ENCODE peak calls at places on chromosomes 12 and 14, in nine cellular contexts. One of them, this sample, is unnamed.

GRCh38 chr12:53190108-53190729 is 9.5 kb upstream of the CSAD start:
- DNase-seq in ovary: peak
- DNase-seq in SK-N-SH: peak
- DNase-seq in K562: peak
- DNase-seq in A549: peak
- DNase-seq in suprapubic skin: peak
- DNase-seq in transverse colon: peak
- DNase-seq in sigmoid colon: peak
- DNase-seq in tibial nerve: no peak
- DNase-seq in this sample: peak

GRCh38 chr14:87409401-87409800 is 583.6 kb downstream of the GALC start:
- DNase-seq in sigmoid colon: no peak
- DNase-seq in transverse colon: no peak
- DNase-seq in K562: no peak
- DNase-seq in A549: no peak
- DNase-seq in SK-N-SH: no peak
- DNase-seq in suprapubic skin: no peak
- DNase-seq in ovary: no peak
- DNase-seq in tibial nerve: no peak
- DNase-seq in this sample: no peak

GRCh38 chr14:77098470-77099353 is 654 bp downstream of the CIPC start:
- DNase-seq in K562: no peak
- DNase-seq in sigmoid colon: peak
- DNase-seq in A549: peak
- DNase-seq in tibial nerve: peak
- DNase-seq in suprapubic skin: peak
- DNase-seq in ovary: peak
- DNase-seq in SK-N-SH: peak
- DNase-seq in transverse colon: peak
- DNase-seq in this sample: peak

GRCh38 chr14:89911018-89911919 is 43.3 kb downstream of the EFCAB11 start:
- DNase-seq in transverse colon: peak
- DNase-seq in tibial nerve: no peak
- DNase-seq in K562: no peak
- DNase-seq in sigmoid colon: no peak
- DNase-seq in suprapubic skin: no peak
- DNase-seq in SK-N-SH: no peak
- DNase-seq in ovary: no peak
- DNase-seq in A549: no peak
- DNase-seq in this sample: peak

GRCh38 chr14:51953996-51954395 is 35.4 kb upstream of the RTRAF start:
- DNase-seq in K562: no peak
- DNase-seq in sigmoid colon: no peak
- DNase-seq in A549: no peak
- DNase-seq in suprapubic skin: no peak
- DNase-seq in SK-N-SH: no peak
- DNase-seq in tibial nerve: no peak
- DNase-seq in ovary: no peak
- DNase-seq in transverse colon: no peak
- DNase-seq in this sample: no peak

GRCh38 chr14:74257078-74257987 is 18.1 kb downstream of the VSX2 start:
- DNase-seq in tibial nerve: no peak
- DNase-seq in sigmoid colon: no peak
- DNase-seq in suprapubic skin: no peak
- DNase-seq in transverse colon: peak
- DNase-seq in SK-N-SH: peak
- DNase-seq in ovary: peak
- DNase-seq in K562: peak
- DNase-seq in A549: peak
- DNase-seq in this sample: peak

GRCh38 chr12:33560653-33561208 is 121.1 kb upstream of the SYT10 start:
- DNase-seq in A549: no peak
- DNase-seq in ovary: no peak
- DNase-seq in SK-N-SH: no peak
- DNase-seq in sigmoid colon: no peak
- DNase-seq in suprapubic skin: no peak
- DNase-seq in transverse colon: no peak
- DNase-seq in tibial nerve: no peak
- DNase-seq in K562: no peak
- DNase-seq in this sample: no peak

GRCh38 chr14:22012452-22012851 is 338.8 kb upstream of the OR4E1 start:
- DNase-seq in A549: no peak
- DNase-seq in transverse colon: no peak
- DNase-seq in suprapubic skin: no peak
- DNase-seq in tibial nerve: no peak
- DNase-seq in sigmoid colon: no peak
- DNase-seq in SK-N-SH: no peak
- DNase-seq in K562: no peak
- DNase-seq in ovary: no peak
- DNase-seq in this sample: no peak

GRCh38 chr14:98907981-98908544 is 363.9 kb downstream of the BCL11B start:
- DNase-seq in suprapubic skin: no peak
- DNase-seq in SK-N-SH: no peak
- DNase-seq in K562: no peak
- DNase-seq in sigmoid colon: no peak
- DNase-seq in tibial nerve: no peak
- DNase-seq in transverse colon: no peak
- DNase-seq in ovary: no peak
- DNase-seq in A549: no peak
- DNase-seq in this sample: no peak

GRCh38 chr12:66683822-66684221 is 4.9 kb upstream of the GRIP1 start:
- DNase-seq in sigmoid colon: no peak
- DNase-seq in SK-N-SH: no peak
- DNase-seq in K562: no peak
- DNase-seq in suprapubic skin: no peak
- DNase-seq in ovary: no peak
- DNase-seq in A549: no peak
- DNase-seq in tibial nerve: no peak
- DNase-seq in transverse colon: no peak
- DNase-seq in this sample: no peak

GRCh38 chr14:30748343-30748742 is 126.0 kb upstream of the COCH start:
- DNase-seq in suprapubic skin: no peak
- DNase-seq in tibial nerve: no peak
- DNase-seq in ovary: no peak
- DNase-seq in SK-N-SH: no peak
- DNase-seq in transverse colon: no peak
- DNase-seq in sigmoid colon: no peak
- DNase-seq in A549: no peak
- DNase-seq in K562: no peak
- DNase-seq in this sample: no peak

GRCh38 chr14:105055334-105055733 is 9.9 kb downstream of the GPR132 start:
- DNase-seq in sigmoid colon: no peak
- DNase-seq in A549: no peak
- DNase-seq in suprapubic skin: no peak
- DNase-seq in SK-N-SH: no peak
- DNase-seq in transverse colon: no peak
- DNase-seq in ovary: no peak
- DNase-seq in K562: no peak
- DNase-seq in tibial nerve: no peak
- DNase-seq in this sample: no peak

GRCh38 chr14:52974406-52974805 is 23.6 kb upstream of the FERMT2 start:
- DNase-seq in SK-N-SH: no peak
- DNase-seq in sigmoid colon: no peak
- DNase-seq in K562: no peak
- DNase-seq in A549: no peak
- DNase-seq in suprapubic skin: no peak
- DNase-seq in ovary: no peak
- DNase-seq in tibial nerve: no peak
- DNase-seq in transverse colon: no peak
- DNase-seq in this sample: no peak

GRCh38 chr14:64421166-64421565 is 33.0 kb downstream of the MTHFD1 start:
- DNase-seq in A549: no peak
- DNase-seq in suprapubic skin: no peak
- DNase-seq in ovary: no peak
- DNase-seq in K562: no peak
- DNase-seq in tibial nerve: no peak
- DNase-seq in sigmoid colon: no peak
- DNase-seq in transverse colon: no peak
- DNase-seq in SK-N-SH: no peak
- DNase-seq in this sample: no peak

GRCh38 chr12:123266679-123267277 is 4.9 kb downstream of the CDK2AP1 start:
- DNase-seq in suprapubic skin: no peak
- DNase-seq in SK-N-SH: no peak
- DNase-seq in ovary: no peak
- DNase-seq in tibial nerve: no peak
- DNase-seq in A549: no peak
- DNase-seq in transverse colon: no peak
- DNase-seq in K562: no peak
- DNase-seq in sigmoid colon: no peak
- DNase-seq in this sample: no peak

GRCh38 chr12:113658030-113658655 is 186.5 kb upstream of the LHX5 start:
- DNase-seq in SK-N-SH: no peak
- DNase-seq in ovary: no peak
- DNase-seq in tibial nerve: no peak
- DNase-seq in K562: no peak
- DNase-seq in A549: no peak
- DNase-seq in transverse colon: no peak
- DNase-seq in suprapubic skin: no peak
- DNase-seq in sigmoid colon: no peak
- DNase-seq in this sample: no peak

GRCh38 chr14:26138764-26139445 is 458.9 kb downstream of the NOVA1 start:
- DNase-seq in K562: no peak
- DNase-seq in suprapubic skin: no peak
- DNase-seq in SK-N-SH: no peak
- DNase-seq in tibial nerve: no peak
- DNase-seq in transverse colon: no peak
- DNase-seq in A549: no peak
- DNase-seq in sigmoid colon: no peak
- DNase-seq in ovary: no peak
- DNase-seq in this sample: no peak

DNA sequence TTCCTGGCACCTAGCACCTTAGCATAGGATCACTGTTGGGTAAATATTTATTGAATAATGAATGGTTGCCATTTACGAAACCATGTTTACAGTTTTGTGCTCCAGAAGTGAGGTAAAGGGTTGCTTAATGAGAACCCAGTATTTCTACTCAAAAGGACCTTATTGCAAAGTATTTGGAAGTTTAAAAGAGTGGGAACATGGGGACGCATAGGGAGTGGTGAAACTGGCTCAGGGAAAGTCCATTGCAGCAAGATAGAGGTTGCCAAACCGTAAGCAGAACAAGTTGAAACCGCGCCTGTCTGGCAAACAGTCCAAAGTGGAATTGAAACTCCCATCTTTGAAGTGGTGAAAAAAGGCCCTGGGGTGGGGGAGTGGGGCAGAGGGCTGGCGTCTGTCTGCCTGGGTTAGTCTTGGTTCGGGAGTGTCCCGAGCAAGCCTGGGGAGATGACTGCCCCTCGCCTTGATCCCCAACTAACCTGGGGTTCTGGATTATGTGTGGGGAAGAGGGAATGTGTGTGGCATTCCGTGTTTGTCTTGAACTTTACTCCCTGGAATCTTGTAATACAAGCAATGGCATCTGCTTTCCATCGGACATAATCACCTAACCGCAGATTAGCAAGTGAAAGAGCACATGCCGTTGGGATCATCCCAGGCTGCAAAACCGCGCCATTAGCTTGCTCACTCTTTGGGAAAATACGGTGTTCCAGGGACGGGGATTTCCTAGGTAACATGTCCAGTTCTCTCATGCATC is 7.2 kb downstream of the ALDH2 start:
- DNase-seq in SK-N-SH: no peak
- DNase-seq in A549: no peak
- DNase-seq in tibial nerve: peak
- DNase-seq in ovary: peak
- DNase-seq in sigmoid colon: peak
- DNase-seq in suprapubic skin: peak
- DNase-seq in K562: no peak
- DNase-seq in transverse colon: peak
- DNase-seq in this sample: peak
- TF ChIP-seq EP300 in SK-N-SH: no peak
- TF ChIP-seq EP300 in A549: no peak
- TF ChIP-seq EP300 in tibial nerve: peak
- TF ChIP-seq EP300 in ovary: no peak
- TF ChIP-seq EP300 in sigmoid colon: peak
- TF ChIP-seq EP300 in suprapubic skin: no peak
- TF ChIP-seq EP300 in K562: no peak
- TF ChIP-seq EP300 in transverse colon: peak
- TF ChIP-seq EP300 in this sample: no peak

DNA sequence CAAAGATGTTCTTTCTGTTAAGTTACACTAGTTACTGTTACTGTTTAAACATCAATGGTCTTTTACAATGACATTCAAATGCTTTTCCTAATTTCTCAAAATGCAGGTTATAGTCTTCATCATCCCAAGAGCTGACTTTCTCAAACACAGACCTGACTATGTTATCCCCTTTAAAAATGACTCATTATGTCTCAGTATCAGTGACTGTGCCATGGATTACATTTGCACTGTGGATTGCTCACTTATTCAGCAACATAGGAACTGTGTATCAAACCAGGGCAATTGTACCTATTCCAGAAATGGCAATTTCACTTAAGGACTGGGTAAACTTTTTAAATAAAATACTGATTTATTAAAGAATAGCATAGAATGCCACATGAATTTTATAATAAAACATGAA is 630.2 kb upstream of the NOVA1 start:
- DNase-seq in ovary: no peak
- DNase-seq in tibial nerve: no peak
- DNase-seq in A549: no peak
- DNase-seq in K562: no peak
- DNase-seq in sigmoid colon: no peak
- DNase-seq in SK-N-SH: no peak
- DNase-seq in transverse colon: no peak
- DNase-seq in suprapubic skin: no peak
- DNase-seq in this sample: no peak
- TF ChIP-seq EP300 in ovary: no peak
- TF ChIP-seq EP300 in tibial nerve: no peak
- TF ChIP-seq EP300 in A549: no peak
- TF ChIP-seq EP300 in K562: no peak
- TF ChIP-seq EP300 in sigmoid colon: no peak
- TF ChIP-seq EP300 in SK-N-SH: no peak
- TF ChIP-seq EP300 in transverse colon: no peak
- TF ChIP-seq EP300 in suprapubic skin: no peak
- TF ChIP-seq EP300 in this sample: no peak

GRCh38 chr14:40417777-40418401 is 985.7 kb upstream of the FBXO33 start:
- DNase-seq in ovary: no peak
- DNase-seq in K562: peak
- DNase-seq in SK-N-SH: peak
- DNase-seq in tibial nerve: no peak
- DNase-seq in suprapubic skin: no peak
- DNase-seq in transverse colon: no peak
- DNase-seq in A549: peak
- DNase-seq in sigmoid colon: no peak
- DNase-seq in this sample: peak
- TF ChIP-seq EP300 in ovary: no peak
- TF ChIP-seq EP300 in K562: no peak
- TF ChIP-seq EP300 in SK-N-SH: no peak
- TF ChIP-seq EP300 in tibial nerve: no peak
- TF ChIP-seq EP300 in suprapubic skin: no peak
- TF ChIP-seq EP300 in transverse colon: no peak
- TF ChIP-seq EP300 in A549: no peak
- TF ChIP-seq EP300 in sigmoid colon: no peak
- TF ChIP-seq EP300 in this sample: no peak

DNA sequence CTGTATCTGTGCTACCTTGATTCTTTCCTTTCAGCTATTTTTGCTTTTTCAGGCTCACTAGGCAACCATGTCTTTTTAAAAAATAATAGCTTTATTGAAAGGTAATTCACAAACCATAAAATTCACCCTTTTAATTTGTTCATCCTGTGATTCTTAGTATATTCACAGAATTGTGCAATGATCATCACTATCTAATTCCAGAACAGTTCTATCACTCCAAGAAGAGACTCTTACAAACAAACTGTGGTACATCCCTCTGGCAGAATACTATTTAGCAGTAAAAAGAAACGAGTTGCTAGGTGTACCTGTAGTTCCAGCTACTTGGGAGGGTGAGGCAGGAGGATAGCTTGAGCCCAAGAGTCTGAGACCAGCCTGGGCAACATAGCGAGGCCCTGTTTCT is 14.8 kb downstream of the CREBL2 start:
- DNase-seq in K562: no peak
- DNase-seq in transverse colon: no peak
- DNase-seq in A549: no peak
- DNase-seq in sigmoid colon: no peak
- DNase-seq in ovary: no peak
- DNase-seq in suprapubic skin: no peak
- DNase-seq in tibial nerve: no peak
- DNase-seq in SK-N-SH: no peak
- DNase-seq in this sample: no peak
- TF ChIP-seq EP300 in K562: no peak
- TF ChIP-seq EP300 in transverse colon: no peak
- TF ChIP-seq EP300 in A549: no peak
- TF ChIP-seq EP300 in sigmoid colon: no peak
- TF ChIP-seq EP300 in ovary: no peak
- TF ChIP-seq EP300 in suprapubic skin: no peak
- TF ChIP-seq EP300 in tibial nerve: no peak
- TF ChIP-seq EP300 in SK-N-SH: no peak
- TF ChIP-seq EP300 in this sample: no peak